ENCODE peak calls at places on chromosomes 1 and 21, in four cellular contexts. K, O, M and F are unnamed samples.

GRCh38 chr1:225921734-225922709 is 2.0 kb downstream of the PYCR2 start:
- DNase-seq in O (no peak), M (no peak), K (no peak), F (no peak)

GRCh38 chr1:246907472-246907871 is 24.3 kb downstream of the AHCTF1 start:
- DNase-seq in M (no peak), K (peak), O (no peak), F (no peak)

GRCh38 chr1:155078496-155079209 is at the start of gene EFNA3:
- DNase-seq in K (no peak), O (peak), M (peak), F (no peak)

GRCh38 chr1:3070654-3071506 is 1.9 kb downstream of the PRDM16 start:
- DNase-seq in K (no peak), O (no peak), M (peak), F (no peak)

GRCh38 chr1:42172394-42173133 is 8.0 kb upstream of the GUCA2A start:
- DNase-seq in K (peak), M (no peak), O (no peak), F (no peak)

GRCh38 chr21:39238275-39238674 is 55.0 kb upstream of the PSMG1 start:
- DNase-seq in K (no peak), O (no peak), M (no peak), F (no peak)

GRCh38 chr1:62054188-62054587 is 140.5 kb upstream of the L1TD1 start:
- DNase-seq in O (no peak), K (no peak), M (no peak), F (no peak)

GRCh38 chr1:172108494-172108893 is 267.2 kb downstream of the DNM3 start:
- DNase-seq in K (no peak), O (no peak), M (no peak), F (no peak)

GRCh38 chr1:184049291-184049690 is 2.2 kb upstream of the TSEN15 start:
- DNase-seq in O (no peak), M (no peak), K (no peak), F (no peak)

GRCh38 chr21:39657091-39657689 is 44.5 kb downstream of the B3GALT5 start:
- DNase-seq in O (no peak), M (no peak), K (no peak), F (no peak)

GRCh38 chr1:907611-908451 is 15.9 kb upstream of the SAMD11 start:
- DNase-seq in O (no peak), M (peak), K (no peak), F (no peak)

GRCh38 chr1:155184351-155184811 is 10.7 kb downstream of the TRIM46 start:
- DNase-seq in K (no peak), O (no peak), M (no peak), F (no peak)

GRCh38 chr1:1157914-1158710 is 15.6 kb upstream of the TTLL10 start:
- DNase-seq in M (no peak), O (peak), K (peak), F (no peak)

GRCh38 chr1:20476260-20477038 is 9.6 kb downstream of the CAMK2N1 start:
- DNase-seq in M (peak), K (peak), O (peak), F (no peak)

GRCh38 chr1:15929258-15929935 is 46.5 kb downstream of the ZBTB17 start:
- DNase-seq in M (no peak), K (no peak), O (no peak), F (no peak)

DNA sequence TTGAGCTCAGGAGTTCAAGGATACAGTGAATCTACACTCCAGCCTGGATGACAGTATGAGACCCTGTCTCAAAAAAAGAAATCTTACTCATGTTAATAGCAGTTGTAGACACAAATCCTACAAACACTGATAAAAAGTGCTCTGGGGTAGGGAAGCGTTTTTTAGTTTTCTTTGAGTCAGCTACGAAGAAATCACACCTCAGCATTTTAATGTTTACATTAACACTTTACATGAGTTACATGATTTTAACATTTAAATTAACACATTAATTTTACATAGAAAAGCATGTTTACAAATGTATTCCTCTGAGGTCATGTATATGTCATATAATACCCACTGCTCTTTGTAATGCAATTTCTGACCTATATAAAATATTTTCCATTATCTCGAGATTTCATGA is 419.2 kb downstream of the DPYD start:
- DNase-seq in O (no peak), M (no peak), K (no peak), F (no peak)
- TF ChIP-seq CBFB in O (no peak), M (no peak), K (no peak), F (no peak)

DNA sequence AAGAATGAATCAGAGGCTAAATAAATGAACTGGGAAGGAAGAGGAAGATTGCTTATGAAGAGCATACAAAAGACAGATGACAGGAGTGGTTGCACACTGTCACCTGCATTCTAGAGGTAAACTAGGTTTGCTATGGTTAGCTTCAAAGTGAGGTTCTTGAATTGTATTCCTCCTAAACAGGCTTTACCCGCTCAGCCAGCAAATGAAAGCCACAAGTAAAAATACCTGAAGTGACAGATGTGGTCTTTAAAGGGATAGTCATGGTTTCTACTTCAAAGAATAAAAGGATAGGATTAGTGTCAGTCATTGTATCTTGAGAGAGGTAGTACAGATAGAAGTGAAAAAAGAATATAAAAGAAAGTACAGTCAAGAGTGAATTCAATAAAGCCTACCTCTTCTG is 32.4 kb upstream of the PRDX6 start:
- DNase-seq in K (no peak), M (no peak), O (no peak), F (no peak)
- TF ChIP-seq CREM in K (no peak), M (no peak), O (no peak), F (no peak)

GRCh38 chr1:197342044-197342565 is 74.1 kb downstream of the CRB1 start:
- DNase-seq in O (no peak), K (no peak), M (no peak), F (no peak)
- TF ChIP-seq CBFB in O (no peak), K (no peak), M (no peak), F (no peak)

GRCh38 chr1:95057361-95057760 is 15.4 kb downstream of the ALG14 start:
- DNase-seq in K (no peak), O (no peak), M (no peak), F (no peak)
- TF ChIP-seq CREM in K (no peak), O (no peak), M (no peak), F (no peak)

GRCh38 chr1:45047032-45047431 is 35.0 kb downstream of the UROD start:
- DNase-seq in K (no peak), O (no peak), M (no peak), F (no peak)

GRCh38 chr1:45050931-45051748 is 39.1 kb downstream of the UROD start:
- DNase-seq in M (no peak), K (no peak), O (no peak), F (no peak)
- TF ChIP-seq CBFB in M (no peak), K (no peak), O (no peak), F (no peak)

GRCh38 chr1:204380293-204380831 is 20.6 kb upstream of the PLEKHA6 start:
- DNase-seq in O (no peak), M (no peak), K (no peak), F (no peak)

GRCh38 chr1:204382714-204383083 is 23.0 kb upstream of the PLEKHA6 start:
- DNase-seq in M (no peak), K (no peak), O (no peak), F (no peak)

GRCh38 chr1:204383163-204383904 is 23.6 kb upstream of the PLEKHA6 start:
- DNase-seq in K (no peak), M (no peak), O (peak), F (no peak)

DNA sequence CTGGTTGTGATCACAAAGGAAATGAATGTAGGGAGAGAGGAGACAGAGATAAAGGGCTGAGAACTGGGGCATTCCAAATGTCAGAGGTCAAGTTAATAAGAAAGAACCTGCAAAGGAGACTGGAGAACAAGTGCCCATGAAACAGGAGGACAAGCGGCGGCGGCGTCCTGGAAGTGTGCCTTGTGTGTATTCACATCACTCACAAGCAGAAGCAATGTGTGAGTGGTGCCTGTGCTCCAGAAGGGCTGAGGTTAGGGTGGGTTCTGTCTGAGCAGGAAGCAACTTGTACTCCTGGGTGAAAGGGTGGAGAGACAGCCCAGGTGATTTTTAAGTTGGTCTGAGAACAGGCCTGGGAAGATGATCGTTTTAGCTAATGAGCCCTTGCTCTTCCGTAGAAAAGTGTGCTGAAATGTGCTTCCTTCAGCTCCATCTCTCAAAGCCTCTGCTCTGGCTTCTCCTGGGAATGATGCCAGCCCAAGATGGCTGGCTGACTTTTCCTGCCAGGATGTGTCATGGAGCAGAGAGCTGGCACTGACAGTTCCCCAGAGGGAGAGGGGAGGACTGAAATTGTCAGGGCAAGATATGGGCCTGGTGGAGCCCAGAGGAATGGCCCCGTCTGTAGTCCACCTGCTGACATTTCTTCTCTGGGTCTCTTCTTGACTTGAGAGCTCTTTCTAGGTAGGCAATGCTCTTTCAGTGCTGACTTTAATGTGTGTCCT is 25.1 kb upstream of the PLEKHA6 start:
- DNase-seq in K (no peak), O (no peak), M (no peak), F (no peak)
- TF ChIP-seq CREM in K (no peak), O (no peak), M (no peak), F (no peak)

DNA sequence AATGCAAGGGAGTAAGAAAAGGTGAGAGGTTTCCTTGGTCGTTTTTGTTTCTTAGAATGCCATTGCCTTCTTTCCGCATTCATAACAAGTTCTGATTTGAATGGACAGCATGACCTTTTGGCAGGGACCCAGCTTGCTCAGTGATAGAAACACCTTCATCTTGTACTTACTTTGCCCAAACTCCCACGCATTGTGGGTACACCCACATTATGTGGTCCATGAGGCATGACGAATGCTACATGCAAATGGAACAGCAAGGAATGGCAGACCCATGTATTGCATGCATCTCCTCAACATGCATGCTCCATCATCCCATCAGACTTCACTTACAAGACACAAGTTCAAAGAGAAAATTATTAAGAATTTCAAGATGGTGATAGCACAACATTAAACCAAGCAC is 102.8 kb downstream of the CDC7 start:
- DNase-seq in K (no peak), M (no peak), O (no peak), F (peak)
- TF ChIP-seq CBFB in K (no peak), M (no peak), O (no peak), F (no peak)

GRCh38 chr1:58250587-58250948 is 296.0 kb downstream of the OMA1 start:
- DNase-seq in K (no peak), O (no peak), M (no peak), F (no peak)
- TF ChIP-seq CREM in K (no peak), O (no peak), M (no peak), F (no peak)

DNA sequence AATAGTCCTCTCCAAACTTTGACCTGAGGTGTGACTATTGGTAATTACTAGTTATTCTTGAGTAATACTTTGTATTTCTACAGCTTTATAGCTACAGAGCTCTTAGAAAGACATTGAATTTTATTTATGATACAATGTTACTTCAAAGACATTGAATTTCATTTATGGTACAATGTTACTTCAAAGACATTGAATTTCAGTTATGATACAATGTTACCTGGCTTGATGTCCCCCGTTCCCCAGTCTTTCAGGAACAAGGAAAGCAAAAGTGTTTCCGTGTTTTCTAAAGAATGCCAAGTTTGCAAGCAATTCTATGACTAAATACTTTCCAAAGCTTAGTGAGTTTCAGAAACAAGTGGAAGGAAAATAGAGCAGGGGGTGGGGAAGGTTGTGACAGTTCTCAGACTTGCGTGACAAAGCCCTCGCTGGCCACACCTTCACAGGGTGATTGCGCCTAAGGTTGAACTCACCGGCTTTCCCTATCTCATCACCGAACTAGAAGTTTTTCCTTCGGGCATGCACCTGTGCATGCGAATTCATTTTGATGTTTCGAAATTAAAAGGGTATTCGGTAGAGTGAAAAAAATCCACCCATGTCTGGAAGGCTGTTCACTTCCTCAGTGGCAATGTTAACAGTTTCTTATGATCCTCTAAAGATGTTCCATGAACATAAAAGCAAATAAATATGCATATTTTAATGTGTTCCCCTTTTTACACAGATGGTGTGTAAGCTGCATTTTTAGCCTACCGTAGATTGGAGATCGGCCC is 909 bp upstream of the PAXBP1 start:
- DNase-seq in O (peak), M (no peak), K (no peak), F (peak)
- TF ChIP-seq CBFB in O (no peak), M (no peak), K (no peak), F (no peak)

DNA sequence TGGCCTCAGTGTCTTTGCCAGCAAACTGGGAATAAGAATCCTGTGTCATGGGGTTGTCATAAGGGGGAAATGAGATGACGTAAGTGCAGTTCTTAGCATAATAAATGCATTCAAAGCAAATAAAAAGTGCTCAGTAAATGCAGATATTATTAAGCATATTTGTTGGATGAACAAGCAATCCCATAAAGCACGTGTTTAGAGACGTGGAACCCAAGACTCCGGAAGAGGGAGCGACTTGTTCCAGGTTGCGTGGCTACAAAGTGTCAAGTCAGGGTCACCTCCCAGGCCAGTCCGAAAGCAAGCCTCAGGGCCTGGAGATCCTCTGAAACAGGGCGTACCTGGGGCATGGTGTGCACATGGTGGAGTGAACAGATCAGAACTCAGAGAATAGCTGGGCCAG is 58.0 kb upstream of the LAPTM5 start:
- DNase-seq in O (no peak), M (no peak), K (no peak), F (no peak)
- TF ChIP-seq CREM in O (no peak), M (no peak), K (no peak), F (no peak)